ENCODE peak calls at places on chromosome 14, in six cellular contexts. U is ovary, E is right lobe of liver, S is foreskin fibroblast, X is GM13977, G is suprapubic skin. J is an unnamed sample.

GRCh38 chr14:100702590-100702989 is 24.1 kb upstream of the DLK1 start:
- DNase-seq in S (no peak), E (no peak), X (no peak), G (no peak), U (no peak), J (no peak)

GRCh38 chr14:48333221-48333910 is 658.0 kb upstream of the MDGA2 start:
- DNase-seq in G (no peak), U (no peak), E (no peak), S (no peak), X (no peak), J (no peak)

GRCh38 chr14:97407701-97408407 is 610.7 kb downstream of the VRK1 start:
- DNase-seq in E (no peak), X (no peak), U (no peak), S (no peak), G (no peak), J (no peak)

GRCh38 chr14:105880616-105881015 is 354.2 kb downstream of the TMEM121 start:
- DNase-seq in U (no peak), S (no peak), E (peak), G (peak), X (no peak), J (no peak)

GRCh38 chr14:92844220-92844619 is 50.1 kb downstream of the GOLGA5 start:
- DNase-seq in S (peak), X (no peak), E (no peak), U (no peak), G (no peak), J (no peak)

GRCh38 chr14:32230695-32231280 is 27.7 kb upstream of the RNU6-8 start:
- DNase-seq in S (peak), G (no peak), E (no peak), U (no peak), X (no peak), J (no peak)

GRCh38 chr14:103402700-103403099 is 17.5 kb downstream of the MARK3 start:
- DNase-seq in S (peak), U (no peak), X (no peak), G (no peak), E (no peak), J (no peak)

GRCh38 chr14:97412933-97413574 is 615.9 kb downstream of the VRK1 start:
- DNase-seq in U (no peak), E (no peak), G (no peak), X (no peak), S (no peak), J (no peak)

GRCh38 chr14:104223101-104223809 is 84.9 kb downstream of the KIF26A start:
- DNase-seq in U (peak), G (no peak), S (no peak), E (peak), X (no peak), J (peak)

GRCh38 chr14:72291908-72292688 is 359.9 kb downstream of the RGS6 start:
- DNase-seq in X (peak), E (no peak), U (no peak), S (peak), G (no peak), J (no peak)

GRCh38 chr14:50397461-50398196 is 948 bp upstream of the CDKL1 start:
- DNase-seq in E (peak), U (no peak), G (no peak), X (no peak), S (peak), J (no peak)

GRCh38 chr14:91257328-91258020 is 13.0 kb upstream of the GPR68 start:
- DNase-seq in E (no peak), G (no peak), S (no peak), U (no peak), X (no peak), J (no peak)

GRCh38 chr14:79354336-79354735 is 857.0 kb downstream of the DIO2 start:
- DNase-seq in E (no peak), X (no peak), G (no peak), U (no peak), S (no peak), J (no peak)

GRCh38 chr14:75440733-75441474 is 13.1 kb downstream of the JDP2 start:
- DNase-seq in G (no peak), S (peak), E (peak), X (no peak), U (peak), J (no peak)

GRCh38 chr14:61470261-61470953 is 149.0 kb downstream of the PRKCH start:
- DNase-seq in E (no peak), G (no peak), X (no peak), S (peak), U (no peak), J (no peak)
- TF ChIP-seq CTCF in E (no peak), G (no peak), X (no peak), S (peak), U (no peak), J (peak)

GRCh38 chr14:64293976-64294671 is at the start of gene ESR2:
- DNase-seq in G (no peak), E (peak), X (peak), U (peak), S (peak), J (no peak)
- TF ChIP-seq CTCF in G (no peak), E (no peak), X (peak), U (no peak), S (peak), J (peak)

GRCh38 chr14:81931828-81932227 is 398.2 kb upstream of the SEL1L start:
- DNase-seq in G (no peak), X (no peak), U (no peak), E (no peak), S (no peak), J (no peak)

DNA sequence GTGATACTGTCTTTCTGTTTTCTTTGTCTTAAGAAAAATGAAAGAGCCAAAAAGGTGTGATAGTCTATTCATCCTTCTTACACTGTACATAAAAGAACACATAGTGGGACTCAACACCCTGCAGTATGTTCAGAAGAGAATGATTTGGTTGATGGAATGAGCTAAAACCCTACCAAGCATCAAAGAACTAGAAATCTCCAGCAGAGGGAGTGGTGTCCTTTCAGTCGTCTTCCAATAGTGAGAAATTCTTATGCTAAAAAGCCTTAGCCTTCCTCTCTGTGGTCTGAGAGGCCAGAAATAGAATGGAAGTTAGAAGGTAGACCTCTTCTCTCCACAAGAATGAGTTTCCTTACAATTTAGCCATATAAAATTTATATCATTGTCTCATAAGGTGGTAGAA is 393.4 kb upstream of the SEL1L start:
- DNase-seq in G (no peak), X (no peak), E (no peak), U (no peak), S (no peak), J (no peak)
- TF ChIP-seq CTCF in G (no peak), X (peak), E (peak), U (no peak), S (no peak), J (no peak)

GRCh38 chr14:59261334-59261733 is 72.9 kb downstream of the DAAM1 start:
- DNase-seq in S (no peak), G (no peak), E (no peak), X (no peak), U (no peak), J (no peak)

GRCh38 chr14:59265808-59266207 is 77.3 kb downstream of the DAAM1 start:
- DNase-seq in G (no peak), E (no peak), S (peak), U (no peak), X (no peak), J (no peak)

GRCh38 chr14:59268011-59268410 is 79.5 kb downstream of the DAAM1 start:
- DNase-seq in S (no peak), U (no peak), G (no peak), E (no peak), X (no peak), J (no peak)

GRCh38 chr14:59267046-59267445 is 78.6 kb downstream of the DAAM1 start:
- DNase-seq in E (no peak), G (no peak), S (peak), U (no peak), X (peak), J (no peak)

DNA sequence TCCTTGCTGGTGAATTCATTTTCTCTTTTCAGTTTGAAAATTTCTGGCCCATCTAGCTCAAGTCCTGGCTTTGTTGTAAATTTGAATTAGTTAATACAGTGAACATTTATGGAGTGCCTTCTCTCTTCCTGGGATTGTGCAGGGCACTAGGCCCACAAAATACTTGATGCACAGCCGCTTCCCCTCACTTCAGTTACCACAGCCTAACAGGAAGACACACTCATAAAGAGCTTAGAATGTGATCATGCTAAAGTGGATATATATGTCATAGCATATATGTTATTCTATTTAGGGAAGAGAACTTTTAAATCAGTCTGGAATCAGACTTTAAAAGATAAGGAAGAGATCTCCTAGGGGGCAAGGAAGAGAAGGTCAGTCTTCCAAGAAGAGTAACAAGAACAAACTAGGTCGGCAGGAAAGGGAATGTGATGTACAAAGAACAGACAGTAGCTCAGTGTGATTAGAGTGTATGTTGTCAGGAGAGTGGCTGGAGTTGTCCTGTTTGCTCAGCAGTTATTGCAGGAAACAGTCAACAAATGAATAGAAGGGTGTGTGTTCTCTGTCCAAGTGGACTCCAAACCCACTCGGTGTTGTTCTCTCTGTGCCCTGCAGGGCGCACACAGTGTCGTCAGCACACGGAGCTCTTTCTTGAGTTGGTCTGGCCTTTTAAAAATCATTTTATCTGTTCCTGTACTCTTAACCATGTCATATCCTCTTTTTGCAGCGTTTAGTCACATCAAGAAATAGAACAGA is 74.4 kb downstream of the DAAM1 start:
- DNase-seq in S (no peak), U (no peak), E (peak), X (no peak), G (no peak), J (no peak)
- TF ChIP-seq CTCF in S (no peak), U (no peak), E (peak), X (no peak), G (peak), J (peak)

J was measured in chondrocyte.